ENCODE peak calls at places on chromosome 18, in six cellular contexts. Z is gastrocnemius medialis, I is IMR-90, R is right lobe of liver, T is HCT116, B is tibial nerve. Y is an unnamed sample.

GRCh38 chr18:11147371-11147860 is 2.0 kb downstream of the PIEZO2 start:
- DNase-seq in T (no peak), I (no peak), R (no peak), B (no peak), Z (no peak), Y (no peak)

GRCh38 chr18:41096504-41096903 is 858.5 kb upstream of the PIK3C3 start:
- DNase-seq in R (no peak), T (no peak), I (peak), Z (no peak), B (no peak), Y (no peak)

GRCh38 chr18:11752116-11752911 is 63.2 kb downstream of the GNAL start:
- DNase-seq in B (no peak), R (no peak), I (peak), Z (no peak), T (no peak), Y (no peak)

GRCh38 chr18:48215876-48216638 is 193.1 kb downstream of the ZBTB7C start:
- DNase-seq in T (no peak), Z (no peak), B (no peak), I (no peak), R (no peak), Y (no peak)

GRCh38 chr18:45119888-45120287 is 439.2 kb downstream of the SETBP1 start:
- DNase-seq in I (no peak), R (no peak), Z (no peak), B (no peak), T (no peak), Y (no peak)

GRCh38 chr18:41657189-41657588 is 297.8 kb upstream of the PIK3C3 start:
- DNase-seq in I (no peak), B (no peak), T (no peak), R (no peak), Z (no peak), Y (no peak)

GRCh38 chr18:8381801-8382459 is 227.3 kb upstream of the RAB12 start:
- DNase-seq in B (no peak), I (peak), R (no peak), T (no peak), Z (no peak), Y (no peak)

GRCh38 chr18:67618061-67618460 is 101.5 kb upstream of the DSEL start:
- DNase-seq in Z (no peak), B (no peak), R (no peak), T (no peak), I (no peak), Y (no peak)

DNA sequence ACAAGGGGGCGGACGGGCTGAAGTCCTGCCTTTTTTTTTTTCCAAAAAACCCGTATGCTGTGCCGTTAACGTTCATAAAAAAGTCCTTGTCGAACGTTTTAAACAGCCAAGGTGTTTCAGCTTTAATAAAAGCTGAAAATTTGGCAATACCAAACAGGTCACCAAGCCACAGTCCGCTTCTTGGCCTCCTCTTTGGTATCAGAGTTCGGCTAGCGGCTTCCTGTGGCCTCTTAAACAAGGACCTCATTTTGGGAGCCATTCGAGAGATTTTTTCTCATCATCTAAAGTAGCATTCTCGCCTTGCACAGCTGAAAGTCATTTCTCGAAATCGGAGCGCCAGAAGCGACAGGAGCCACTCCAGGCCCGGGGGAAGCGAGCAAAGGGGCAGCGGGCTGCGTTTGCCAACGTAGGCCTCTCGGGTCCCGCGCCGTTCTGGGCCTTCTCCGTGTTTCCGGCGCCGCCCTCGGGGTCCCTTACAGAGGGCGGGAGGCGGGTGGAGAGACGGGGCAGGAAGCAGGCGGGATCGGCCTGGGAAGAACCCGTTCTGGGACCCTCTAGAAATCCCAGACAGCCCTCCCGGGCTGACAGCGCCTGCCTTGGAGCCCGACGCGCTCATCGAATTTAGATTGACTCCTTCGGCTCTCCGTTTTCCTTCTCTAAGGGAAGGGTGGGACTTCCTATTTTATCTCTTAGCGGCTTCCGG is 560 bp upstream of the ZNF407 start:
- DNase-seq in T (no peak), Z (no peak), I (peak), B (peak), R (peak), Y (peak)
- TF ChIP-seq POLR2A in T (no peak), Z (peak), I (peak), B (no peak), R (peak), Y (no peak)

GRCh38 chr18:75524852-75525251 is 97.3 kb upstream of the SMIM21 start:
- DNase-seq in I (no peak), Z (no peak), T (no peak), R (no peak), B (no peak), Y (no peak)

GRCh38 chr18:75521808-75522207 is 94.3 kb upstream of the SMIM21 start:
- DNase-seq in T (no peak), B (no peak), R (no peak), I (no peak), Z (no peak), Y (no peak)

GRCh38 chr18:75525331-75525730 is 97.8 kb upstream of the SMIM21 start:
- DNase-seq in B (no peak), R (no peak), T (no peak), Z (no peak), I (no peak), Y (no peak)

GRCh38 chr18:75526038-75526437 is 98.5 kb upstream of the SMIM21 start:
- DNase-seq in T (no peak), I (no peak), B (no peak), R (no peak), Z (no peak), Y (no peak)

DNA sequence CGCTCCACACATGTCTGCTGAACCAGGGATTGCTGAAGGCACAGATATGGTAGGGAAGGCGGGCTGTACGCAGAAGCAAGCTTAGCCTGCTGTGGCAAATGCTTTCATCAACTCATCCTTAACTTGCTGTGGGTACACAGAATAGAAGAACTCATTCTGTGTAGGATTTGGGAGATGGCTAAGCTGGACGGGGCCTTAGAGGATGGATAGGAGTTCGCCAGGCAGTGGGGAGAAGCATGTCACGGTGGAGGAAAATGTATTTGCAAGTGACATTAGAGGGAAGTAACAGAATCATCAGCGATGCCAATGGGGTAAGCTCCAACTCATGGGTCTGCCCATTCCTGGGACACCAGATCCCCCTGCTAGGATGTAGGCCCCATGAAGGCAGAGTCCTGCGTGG is 96.7 kb upstream of the SMIM21 start:
- DNase-seq in Z (no peak), B (no peak), T (no peak), R (no peak), I (no peak), Y (no peak)
- TF ChIP-seq POLR2A in Z (no peak), B (no peak), T (no peak), R (no peak), I (no peak), Y (no peak)

DNA sequence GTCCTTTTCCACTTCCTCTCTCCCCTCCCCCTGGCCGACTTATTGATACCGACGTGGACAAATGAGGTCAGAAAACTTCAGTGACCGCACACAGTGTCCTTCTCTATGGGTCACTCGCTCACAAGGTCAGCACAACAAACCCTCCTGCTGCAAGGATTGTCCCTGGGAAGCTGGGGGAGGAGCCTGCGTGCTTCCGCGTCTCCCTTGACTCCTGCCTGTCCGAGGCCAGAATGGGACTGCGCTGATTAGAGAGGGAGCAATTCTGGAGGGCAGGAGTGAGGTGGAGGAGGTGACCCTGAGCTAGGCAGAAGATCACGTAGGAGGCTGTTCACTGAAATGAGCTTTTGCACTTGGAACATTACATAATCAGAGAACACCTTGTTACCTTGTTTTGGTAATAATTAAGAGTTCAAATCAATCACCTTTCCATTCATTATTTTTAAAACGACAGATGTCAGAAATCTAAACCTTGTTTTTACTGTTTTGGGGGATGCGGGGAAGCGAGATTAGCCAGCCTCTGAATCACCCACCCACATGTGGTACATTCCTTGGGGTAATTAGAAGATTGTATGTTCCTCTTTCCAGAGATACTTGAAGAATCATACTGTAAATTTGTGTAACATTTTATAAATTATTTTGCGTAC is 70.6 kb downstream of the CTAGE1 start:
- DNase-seq in T (no peak), B (no peak), I (peak), Z (peak), R (peak), Y (no peak)
- TF ChIP-seq POLR2A in T (no peak), B (no peak), I (no peak), Z (no peak), R (peak), Y (no peak)

DNA sequence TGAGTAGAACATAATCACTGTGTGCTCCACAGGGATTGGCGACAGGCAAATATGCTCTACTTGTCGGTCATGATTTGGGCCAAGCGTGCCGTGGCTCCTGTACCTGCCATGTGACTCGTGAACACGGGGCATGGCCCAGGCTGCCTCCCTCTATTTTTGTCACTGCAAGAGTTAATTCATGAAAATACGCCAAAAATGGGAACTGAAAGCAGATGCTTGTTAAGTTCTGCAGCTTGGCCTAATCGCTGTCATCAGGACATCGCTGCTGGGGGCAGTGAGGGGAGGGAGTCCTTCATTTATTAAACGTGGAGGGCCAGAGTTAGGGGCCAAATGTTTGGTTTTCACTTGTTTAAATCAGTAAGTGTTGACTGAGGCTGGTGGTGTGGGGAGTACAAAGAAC is 177.8 kb downstream of the BCL2 start:
- DNase-seq in B (no peak), Z (no peak), T (no peak), R (no peak), I (no peak), Y (no peak)
- TF ChIP-seq POLR2A in B (no peak), Z (no peak), T (no peak), R (no peak), I (no peak), Y (no peak)

Y was measured in erythroblast.